ENCODE peak calls at places on chromosomes 16 and 17, in eight cellular contexts. One of them, this sample, is unnamed.

GRCh38 chr17:44906010-44906646 is 6.9 kb upstream of the EFTUD2 start:
- DNase-seq in lung: no peak
- DNase-seq in NCI-H1436: no peak
- DNase-seq in GM06990: no peak
- DNase-seq in non-pigmented ciliary epithelial cell: peak; percentile 70
- DNase-seq in HT1080: peak; percentile 99
- DNase-seq in endodermal cell: peak; percentile 67
- DNase-seq in sigmoid colon: no peak
- DNase-seq in this sample: peak; percentile 64

GRCh38 chr16:73023320-73023719 is 24.6 kb downstream of the ZFHX3 start:
- DNase-seq in sigmoid colon: no peak
- DNase-seq in GM06990: no peak
- DNase-seq in lung: no peak
- DNase-seq in endodermal cell: peak; percentile 27
- DNase-seq in NCI-H1436: no peak
- DNase-seq in HT1080: no peak
- DNase-seq in non-pigmented ciliary epithelial cell: no peak
- DNase-seq in this sample: no peak

GRCh38 chr16:70679653-70680494 is 6.0 kb downstream of the MTSS2 start:
- DNase-seq in sigmoid colon: no peak
- DNase-seq in NCI-H1436: no peak
- DNase-seq in lung: no peak
- DNase-seq in HT1080: no peak
- DNase-seq in endodermal cell: peak; percentile 87
- DNase-seq in GM06990: no peak
- DNase-seq in non-pigmented ciliary epithelial cell: no peak
- DNase-seq in this sample: no peak

GRCh38 chr17:64270885-64271284 is 7.8 kb upstream of the TEX2 start:
- DNase-seq in NCI-H1436: no peak
- DNase-seq in endodermal cell: no peak
- DNase-seq in HT1080: no peak
- DNase-seq in GM06990: no peak
- DNase-seq in sigmoid colon: no peak
- DNase-seq in lung: no peak
- DNase-seq in non-pigmented ciliary epithelial cell: no peak
- DNase-seq in this sample: no peak

GRCh38 chr17:66564992-66565465 is 262.6 kb downstream of the PRKCA start:
- DNase-seq in GM06990: no peak
- DNase-seq in non-pigmented ciliary epithelial cell: no peak
- DNase-seq in lung: no peak
- DNase-seq in HT1080: peak; percentile 68
- DNase-seq in endodermal cell: peak; percentile 91
- DNase-seq in NCI-H1436: no peak
- DNase-seq in sigmoid colon: no peak
- DNase-seq in this sample: no peak

GRCh38 chr16:28168991-28169554 is 42.7 kb downstream of the XPO6 start:
- DNase-seq in GM06990: no peak
- DNase-seq in non-pigmented ciliary epithelial cell: no peak
- DNase-seq in lung: no peak
- DNase-seq in NCI-H1436: no peak
- DNase-seq in sigmoid colon: no peak
- DNase-seq in HT1080: no peak
- DNase-seq in endodermal cell: no peak
- DNase-seq in this sample: no peak

GRCh38 chr16:85557083-85557975 is 55.8 kb upstream of the GSE1 start:
- DNase-seq in GM06990: no peak
- DNase-seq in endodermal cell: peak; percentile 77
- DNase-seq in NCI-H1436: no peak
- DNase-seq in sigmoid colon: no peak
- DNase-seq in non-pigmented ciliary epithelial cell: no peak
- DNase-seq in lung: no peak
- DNase-seq in HT1080: peak; percentile 27
- DNase-seq in this sample: no peak

GRCh38 chr17:1201132-1201702 is 21.4 kb upstream of the ABR start:
- DNase-seq in lung: no peak
- DNase-seq in sigmoid colon: no peak
- DNase-seq in NCI-H1436: no peak
- DNase-seq in non-pigmented ciliary epithelial cell: no peak
- DNase-seq in GM06990: peak; percentile 57
- DNase-seq in HT1080: no peak
- DNase-seq in endodermal cell: no peak
- DNase-seq in this sample: no peak

GRCh38 chr16:58243528-58244004 is 45.7 kb upstream of the CSNK2A2 start:
- DNase-seq in endodermal cell: peak; percentile 80
- DNase-seq in non-pigmented ciliary epithelial cell: no peak
- DNase-seq in HT1080: peak; percentile 24
- DNase-seq in GM06990: peak; percentile 81
- DNase-seq in sigmoid colon: no peak
- DNase-seq in NCI-H1436: no peak
- DNase-seq in lung: no peak
- DNase-seq in this sample: no peak

GRCh38 chr16:11497851-11498289 is 88.8 kb downstream of the LITAF start:
- DNase-seq in non-pigmented ciliary epithelial cell: no peak
- DNase-seq in lung: no peak
- DNase-seq in NCI-H1436: no peak
- DNase-seq in sigmoid colon: no peak
- DNase-seq in endodermal cell: no peak
- DNase-seq in GM06990: no peak
- DNase-seq in HT1080: peak; percentile 86
- DNase-seq in this sample: no peak

GRCh38 chr17:34386925-34387550 is 24.0 kb upstream of the CCL1 start:
- DNase-seq in NCI-H1436: no peak
- DNase-seq in lung: no peak
- DNase-seq in non-pigmented ciliary epithelial cell: no peak
- DNase-seq in endodermal cell: peak; percentile 65
- DNase-seq in HT1080: peak; percentile 58
- DNase-seq in sigmoid colon: no peak
- DNase-seq in GM06990: no peak
- DNase-seq in this sample: no peak

GRCh38 chr17:3535253-3535995 is 22.2 kb downstream of the TRPV3 start:
- DNase-seq in endodermal cell: peak; percentile 94
- DNase-seq in lung: peak; percentile 51
- DNase-seq in GM06990: peak; percentile 84
- DNase-seq in HT1080: no peak
- DNase-seq in non-pigmented ciliary epithelial cell: peak; percentile 15
- DNase-seq in NCI-H1436: no peak
- DNase-seq in sigmoid colon: no peak
- DNase-seq in this sample: peak; percentile 38

GRCh38 chr16:56269824-56270684 is 78.8 kb downstream of the GNAO1 start:
- DNase-seq in lung: no peak
- DNase-seq in HT1080: peak; percentile 54
- DNase-seq in non-pigmented ciliary epithelial cell: peak; percentile 32
- DNase-seq in sigmoid colon: peak; percentile 93
- DNase-seq in GM06990: no peak
- DNase-seq in endodermal cell: peak; percentile 82
- DNase-seq in NCI-H1436: no peak
- DNase-seq in this sample: no peak

GRCh38 chr16:86296263-86296662 is 214.1 kb upstream of the FOXF1 start:
- DNase-seq in non-pigmented ciliary epithelial cell: no peak
- DNase-seq in lung: no peak
- DNase-seq in endodermal cell: no peak
- DNase-seq in sigmoid colon: peak; percentile 59
- DNase-seq in HT1080: no peak
- DNase-seq in NCI-H1436: no peak
- DNase-seq in GM06990: no peak
- DNase-seq in this sample: no peak

GRCh38 chr16:85785927-85786326 is 13.4 kb downstream of the EMC8 start:
- DNase-seq in sigmoid colon: no peak
- DNase-seq in endodermal cell: no peak
- DNase-seq in lung: no peak
- DNase-seq in NCI-H1436: no peak
- DNase-seq in non-pigmented ciliary epithelial cell: no peak
- DNase-seq in GM06990: no peak
- DNase-seq in HT1080: no peak
- DNase-seq in this sample: no peak

GRCh38 chr17:58913971-58914769 is 158.5 kb downstream of the PPM1E start:
- DNase-seq in non-pigmented ciliary epithelial cell: no peak
- DNase-seq in endodermal cell: no peak
- DNase-seq in lung: no peak
- DNase-seq in HT1080: no peak
- DNase-seq in sigmoid colon: no peak
- DNase-seq in NCI-H1436: no peak
- DNase-seq in GM06990: no peak
- DNase-seq in this sample: no peak

GRCh38 chr16:15811416-15811777 is 45.4 kb downstream of the MYH11 start:
- DNase-seq in GM06990: no peak
- DNase-seq in HT1080: no peak
- DNase-seq in lung: no peak
- DNase-seq in sigmoid colon: peak; percentile 41
- DNase-seq in endodermal cell: no peak
- DNase-seq in non-pigmented ciliary epithelial cell: no peak
- DNase-seq in NCI-H1436: no peak
- DNase-seq in this sample: no peak

This sample was measured in C1 segment of cervical spinal cord.